ENCODE peak calls at places on chromosome 12, in four cellular contexts. One of them, this sample, is unnamed.

GRCh38 chr12:6235499-6235898 is 35.3 kb downstream of the CD9 start:
- DNase-seq in putamen: no peak
- DNase-seq in nucleus accumbens: no peak
- DNase-seq in mucosa of descending colon: peak
- DNase-seq in this sample: peak

GRCh38 chr12:1518763-1519516 is 75.4 kb downstream of the FBXL14 start:
- DNase-seq in putamen: no peak
- DNase-seq in nucleus accumbens: no peak
- DNase-seq in mucosa of descending colon: no peak
- DNase-seq in this sample: no peak

GRCh38 chr12:75208851-75209781 is 523 bp downstream of the KCNC2 start:
- DNase-seq in putamen: no peak
- DNase-seq in nucleus accumbens: no peak
- DNase-seq in mucosa of descending colon: peak
- DNase-seq in this sample: peak

GRCh38 chr12:124655317-124656213 is 88.2 kb upstream of the NCOR2 start:
- DNase-seq in putamen: peak
- DNase-seq in nucleus accumbens: peak
- DNase-seq in mucosa of descending colon: peak
- DNase-seq in this sample: peak

GRCh38 chr12:131132118-131132892 is 178.6 kb downstream of the ADGRD1 start:
- DNase-seq in putamen: no peak
- DNase-seq in nucleus accumbens: peak
- DNase-seq in mucosa of descending colon: peak
- DNase-seq in this sample: peak

GRCh38 chr12:88805286-88805685 is 225.0 kb upstream of the KITLG start:
- DNase-seq in putamen: no peak
- DNase-seq in nucleus accumbens: no peak
- DNase-seq in mucosa of descending colon: no peak
- DNase-seq in this sample: no peak

GRCh38 chr12:52969828-52970569 is 21.1 kb downstream of the KRT18 start:
- DNase-seq in putamen: no peak
- DNase-seq in nucleus accumbens: no peak
- DNase-seq in mucosa of descending colon: peak
- DNase-seq in this sample: no peak

GRCh38 chr12:52257074-52257551 is 17.3 kb upstream of the KRT86 start:
- DNase-seq in putamen: no peak
- DNase-seq in nucleus accumbens: no peak
- DNase-seq in mucosa of descending colon: no peak
- DNase-seq in this sample: no peak

GRCh38 chr12:24404086-24404815 is 454.8 kb upstream of the SOX5 start:
- DNase-seq in putamen: no peak
- DNase-seq in nucleus accumbens: no peak
- DNase-seq in mucosa of descending colon: no peak
- DNase-seq in this sample: no peak

This sample was measured in ELF-1.